ENCODE peak calls at places on chromosome 13, in five cellular contexts. I, C, W, R and U are unnamed samples.

GRCh38 chr13:75637101-75637774 is 1.1 kb downstream of the LMO7 start:
- DNase-seq in W (no peak), I (no peak), C (no peak), R (peak; percentile 18), U (no peak)

GRCh38 chr13:98326274-98326673 is 149.2 kb upstream of the RNF113B start:
- DNase-seq in I (no peak), C (no peak), W (no peak), R (no peak), U (no peak)

GRCh38 chr13:101845501-101846012 is 393.1 kb downstream of the ITGBL1 start:
- DNase-seq in I (no peak), W (no peak), C (no peak), R (no peak), U (no peak)

GRCh38 chr13:64186503-64186902 is 2770.9 kb upstream of the PCDH20 start:
- DNase-seq in R (no peak), C (no peak), I (no peak), W (no peak), U (no peak)

GRCh38 chr13:26017196-26017921 is 34.5 kb downstream of the SHISA2 start:
- DNase-seq in C (no peak), R (no peak), I (peak; percentile 65), W (peak; percentile 67), U (no peak)

GRCh38 chr13:110361365-110361911 is 54.4 kb downstream of the COL4A2 start:
- DNase-seq in I (peak; percentile 34), R (no peak), C (no peak), W (no peak), U (peak; percentile 83)

GRCh38 chr13:42270857-42271215 is 1.1 kb upstream of the AKAP11 start:
- DNase-seq in W (no peak), R (no peak), C (no peak), I (no peak), U (no peak)

GRCh38 chr13:99626461-99627082 is 125.3 kb downstream of the TM9SF2 start:
- DNase-seq in I (no peak), R (peak; percentile 46), C (no peak), W (no peak), U (no peak)

GRCh38 chr13:31063734-31064133 is 98.0 kb downstream of the HSPH1 start:
- DNase-seq in C (no peak), W (no peak), R (peak; percentile 43), I (no peak), U (no peak)

GRCh38 chr13:95833713-95834112 is 156.8 kb downstream of the DNAJC3 start:
- DNase-seq in R (peak; percentile 31), W (no peak), C (no peak), I (no peak), U (no peak)

GRCh38 chr13:30026093-30026492 is 175.7 kb upstream of the UBL3 start:
- DNase-seq in C (no peak), I (no peak), W (no peak), R (peak; percentile 33), U (no peak)

GRCh38 chr13:33751151-33751550 is 66.8 kb upstream of the RFC3 start:
- DNase-seq in C (no peak), W (no peak), R (peak; percentile 11), I (no peak), U (no peak)

GRCh38 chr13:90732049-90732448 is 615.4 kb upstream of the MIR17HG start:
- DNase-seq in R (peak; percentile 9), C (no peak), I (no peak), W (no peak), U (no peak)

GRCh38 chr13:40549500-40550094 is 116.8 kb downstream of the FOXO1 start:
- DNase-seq in R (no peak), I (no peak), C (no peak), W (no peak), U (no peak)

GRCh38 chr13:20001351-20001750 is 42.8 kb downstream of the ZMYM2 start:
- DNase-seq in R (no peak), W (no peak), C (no peak), I (no peak), U (no peak)

GRCh38 chr13:113405481-113406300 is 41.8 kb upstream of the GRTP1 start:
- DNase-seq in C (no peak), R (no peak), W (no peak), I (no peak), U (no peak)

GRCh38 chr13:24234200-24234915 is 73.8 kb downstream of the SPATA13 start:
- DNase-seq in I (no peak), R (no peak), C (no peak), W (no peak), U (no peak)

GRCh38 chr13:110006304-110006703 is 219.9 kb upstream of the IRS2 start:
- DNase-seq in I (no peak), R (peak; percentile 93), W (no peak), C (no peak), U (no peak)

GRCh38 chr13:98222081-98222554 is 45.0 kb upstream of the RNF113B start:
- DNase-seq in R (no peak), I (no peak), C (no peak), W (no peak), U (no peak)

GRCh38 chr13:25112856-25113255 is 16.9 kb downstream of the PABPC3 start:
- DNase-seq in C (no peak), R (no peak), W (no peak), I (peak; percentile 61), U (no peak)

GRCh38 chr13:111117289-111117688 is 2.2 kb downstream of the ARHGEF7 start:
- DNase-seq in W (no peak), C (no peak), R (no peak), I (no peak), U (no peak)

GRCh38 chr13:45711952-45712351 is 9.8 kb downstream of the CBY2 start:
- DNase-seq in C (no peak), R (no peak), I (no peak), W (no peak), U (no peak)

GRCh38 chr13:51534075-51534817 is 50.0 kb upstream of the WDFY2 start:
- DNase-seq in C (peak; percentile 61), I (peak; percentile 63), W (peak; percentile 45), R (peak; percentile 35), U (peak; percentile 32)

GRCh38 chr13:107765724-107766436 is 449.5 kb downstream of the LIG4 start:
- DNase-seq in W (no peak), I (no peak), C (no peak), R (no peak), U (no peak)